ENCODE peak calls at places on chromosome 2, in seven cellular contexts. D is left ventricle myocardium inferior, W is body of pancreas, G is B cell, H is DND-41, P is progenitor cell of endocrine pancreas, J is pancreas. I is an unnamed sample.

GRCh38 chr2:149972039-149972438 is 384.5 kb upstream of the MMADHC start:
- DNase-seq in W (peak), J (no peak), D (no peak), P (no peak), G (no peak), H (no peak), I (no peak)

GRCh38 chr2:109331864-109332848 is 203.2 kb downstream of the SH3RF3 start:
- DNase-seq in G (no peak), P (no peak), H (peak), J (no peak), D (peak), W (peak), I (no peak)

GRCh38 chr2:86789687-86790133 is 1.0 kb downstream of the CD8A start:
- DNase-seq in H (no peak), D (no peak), J (peak), P (no peak), G (peak), W (no peak), I (no peak)

GRCh38 chr2:157508676-157509075 is 64.8 kb upstream of the CYTIP start:
- DNase-seq in P (no peak), H (no peak), W (no peak), D (no peak), G (peak), J (no peak), I (no peak)

GRCh38 chr2:227509824-227510619 is 38.1 kb downstream of the AGFG1 start:
- DNase-seq in G (no peak), H (no peak), P (no peak), W (no peak), J (no peak), D (no peak), I (no peak)

GRCh38 chr2:99865818-99866676 is 276.3 kb downstream of the AFF3 start:
- DNase-seq in D (no peak), J (no peak), G (no peak), H (no peak), P (no peak), W (no peak), I (no peak)

GRCh38 chr2:217254111-217254510 is 394.2 kb upstream of the TNP1 start:
- DNase-seq in G (no peak), P (no peak), D (no peak), H (no peak), W (no peak), J (no peak), I (no peak)

GRCh38 chr2:108833219-108833618 is 46.6 kb downstream of the CCDC138 start:
- DNase-seq in W (no peak), G (no peak), J (no peak), P (no peak), H (no peak), D (no peak), I (no peak)

GRCh38 chr2:239283288-239283945 is 117.4 kb downstream of the HDAC4 start:
- DNase-seq in P (no peak), D (no peak), J (peak), G (no peak), W (no peak), H (no peak), I (no peak)

GRCh38 chr2:168211664-168212163 is 35.7 kb downstream of the STK39 start:
- DNase-seq in W (no peak), H (no peak), J (no peak), G (no peak), D (no peak), P (no peak), I (no peak)

GRCh38 chr2:136104977-136105376 is 13.0 kb downstream of the CXCR4 start:
- DNase-seq in W (no peak), J (no peak), G (no peak), H (no peak), P (no peak), D (no peak), I (no peak)

GRCh38 chr2:42921721-42922120 is 129.3 kb upstream of the HAAO start:
- DNase-seq in P (no peak), H (no peak), W (no peak), G (no peak), J (no peak), D (no peak), I (no peak)

GRCh38 chr2:177573120-177573519 is 180.5 kb downstream of the AGPS start:
- DNase-seq in W (no peak), H (no peak), D (no peak), J (no peak), P (no peak), G (no peak), I (no peak)

GRCh38 chr2:214587442-214587841 is 176.6 kb downstream of the VWC2L start:
- DNase-seq in J (no peak), P (no peak), W (no peak), G (no peak), H (no peak), D (no peak), I (no peak)
- TF ChIP-seq CTCF in J (no peak), P (peak), W (no peak), G (no peak), H (no peak), D (no peak), I (no peak)

GRCh38 chr2:67585400-67585799 is 188.3 kb downstream of the ETAA1 start:
- DNase-seq in H (no peak), P (no peak), J (no peak), W (no peak), D (no peak), G (no peak), I (no peak)

GRCh38 chr2:67579207-67579606 is 182.1 kb downstream of the ETAA1 start:
- DNase-seq in G (no peak), P (no peak), J (no peak), D (no peak), H (no peak), W (no peak), I (no peak)

GRCh38 chr2:67579791-67580190 is 182.7 kb downstream of the ETAA1 start:
- DNase-seq in J (no peak), H (no peak), D (no peak), W (no peak), G (no peak), P (no peak), I (no peak)

GRCh38 chr2:67583185-67583584 is 186.1 kb downstream of the ETAA1 start:
- DNase-seq in G (no peak), P (no peak), J (no peak), W (no peak), H (no peak), D (no peak), I (no peak)

GRCh38 chr2:67581751-67582150 is 184.6 kb downstream of the ETAA1 start:
- DNase-seq in G (no peak), H (no peak), D (no peak), P (no peak), W (no peak), J (no peak), I (no peak)
- TF ChIP-seq CTCF in G (no peak), H (peak), D (no peak), P (no peak), W (no peak), J (no peak), I (no peak)

GRCh38 chr2:221961561-221961960 is 337.2 kb downstream of the PAX3 start:
- DNase-seq in W (no peak), H (no peak), P (no peak), D (no peak), G (no peak), J (no peak), I (no peak)

GRCh38 chr2:221962186-221962585 is 336.6 kb downstream of the PAX3 start:
- DNase-seq in G (no peak), P (no peak), J (no peak), W (no peak), H (no peak), D (no peak), I (no peak)

DNA sequence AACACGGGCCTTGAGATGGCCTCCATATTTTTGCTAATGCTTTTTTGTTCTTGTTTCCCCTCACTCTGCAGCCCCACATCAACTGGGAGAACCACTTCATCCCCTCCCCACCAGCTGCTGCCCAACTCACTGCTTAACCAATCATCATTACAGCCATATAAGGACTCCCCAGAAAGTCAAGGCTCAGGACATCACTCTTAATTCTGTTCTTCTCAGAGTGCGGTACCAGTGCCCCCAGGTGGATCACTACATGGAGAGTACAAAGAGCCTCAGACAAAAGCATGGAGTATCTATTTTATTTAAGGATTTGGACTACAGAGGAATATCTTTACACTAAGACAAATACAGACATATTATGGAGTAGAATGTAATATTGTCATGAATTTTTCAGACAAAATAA is 340.6 kb downstream of the PAX3 start:
- DNase-seq in J (no peak), G (no peak), H (no peak), P (no peak), W (no peak), D (no peak), I (no peak)
- TF ChIP-seq CTCF in J (no peak), G (no peak), H (no peak), P (no peak), W (no peak), D (no peak), I (no peak)

GRCh38 chr2:8352989-8353388 is 328.9 kb upstream of the ID2 start:
- DNase-seq in J (no peak), G (no peak), P (no peak), H (no peak), D (no peak), W (no peak), I (no peak)
- TF ChIP-seq CTCF in J (no peak), G (no peak), P (no peak), H (no peak), D (no peak), W (no peak), I (no peak)

DNA sequence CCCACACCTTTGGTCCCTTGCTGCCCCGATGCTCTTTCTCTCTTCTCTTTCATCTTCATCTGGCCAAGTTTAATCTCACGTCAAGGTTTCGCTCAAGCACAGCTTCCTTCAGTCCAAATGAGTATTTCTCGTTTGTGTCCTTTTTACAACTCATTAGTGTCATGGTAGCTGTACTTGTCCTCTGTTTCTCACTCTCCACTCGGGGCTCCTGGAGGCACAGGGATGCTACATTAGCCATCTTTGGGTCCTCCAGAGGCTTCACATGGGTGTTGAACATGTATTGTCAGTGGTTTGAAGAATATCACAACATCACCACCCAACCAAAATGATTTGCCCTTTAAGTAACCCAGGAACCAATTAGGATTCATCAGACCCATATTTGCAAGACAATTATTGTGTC is 30.4 kb downstream of the MYCN start:
- DNase-seq in J (no peak), H (no peak), P (no peak), D (no peak), G (no peak), W (no peak), I (no peak)
- TF ChIP-seq CTCF in J (no peak), H (no peak), P (no peak), D (no peak), G (no peak), W (no peak), I (no peak)

GRCh38 chr2:1047485-1047884 is 96.8 kb downstream of the SNTG2 start:
- DNase-seq in G (peak), D (no peak), J (no peak), H (no peak), W (no peak), P (no peak), I (no peak)
- TF ChIP-seq CTCF in G (peak), D (no peak), J (no peak), H (peak), W (no peak), P (no peak), I (no peak)

GRCh38 chr2:3838348-3838747 is 135.0 kb downstream of the DCDC2C start:
- DNase-seq in H (no peak), G (no peak), D (no peak), J (no peak), W (no peak), P (no peak), I (no peak)

GRCh38 chr2:3837086-3837485 is 133.7 kb downstream of the DCDC2C start:
- DNase-seq in W (no peak), J (no peak), D (no peak), G (no peak), H (no peak), P (no peak), I (no peak)

GRCh38 chr2:3839489-3839888 is 136.1 kb downstream of the DCDC2C start:
- DNase-seq in P (no peak), W (no peak), D (no peak), H (no peak), J (no peak), G (no peak), I (no peak)

DNA sequence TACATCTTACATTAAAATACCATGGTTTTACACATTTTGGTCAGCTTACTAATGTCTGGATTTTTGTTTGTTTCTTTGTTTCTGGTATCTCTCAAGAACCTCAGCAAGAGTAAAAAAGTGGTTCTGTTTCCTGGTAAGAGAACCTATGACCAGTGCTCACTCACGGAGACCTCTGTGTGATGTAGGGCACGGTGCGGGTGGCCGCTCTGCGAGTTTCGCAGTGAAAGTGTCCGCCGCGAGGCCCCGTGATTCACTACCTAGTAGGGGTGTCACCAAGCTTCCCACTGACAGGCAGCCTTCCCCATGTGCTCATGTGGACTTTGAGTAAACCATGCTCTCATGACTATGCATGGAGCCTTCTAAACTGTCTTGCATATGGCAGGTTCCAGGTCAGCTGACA is 137.2 kb downstream of the DCDC2C start:
- DNase-seq in P (no peak), W (no peak), D (no peak), G (no peak), J (no peak), H (no peak), I (no peak)
- TF ChIP-seq CTCF in P (no peak), W (no peak), D (no peak), G (no peak), J (no peak), H (no peak), I (no peak)